ENCODE peak calls at places on chromosomes 2 and 18, in six cellular contexts. Z is 8988T; H is cardiac fibroblast; J is activated CD4-positive, alpha-beta T cell treated with anti-CD3 and anti-CD28 coated beads for 36 hours; F is T follicular helper cell; P is NCI-H1417. I is an unnamed sample.

GRCh38 chr2:68127358-68128242 is 30.1 kb upstream of the PNO1 start:
- DNase-seq in Z (no peak), H (no peak), J (no peak), F (no peak), P (no peak), I (no peak)

GRCh38 chr18:8242306-8242705 is 366.9 kb upstream of the RAB12 start:
- DNase-seq in Z (no peak), H (no peak), J (no peak), F (no peak), P (no peak), I (no peak)

GRCh38 chr2:208782097-208782496 is 375.5 kb downstream of the PTH2R start:
- DNase-seq in Z (no peak), H (no peak), J (no peak), F (no peak), P (no peak), I (no peak)

GRCh38 chr2:146317959-146318358 is 1526.9 kb upstream of the ACVR2A start:
- DNase-seq in Z (no peak), H (peak; percentile 58), J (no peak), F (no peak), P (no peak), I (no peak)

GRCh38 chr2:31337860-31338259 is 76.7 kb downstream of the XDH start:
- DNase-seq in Z (peak; percentile 24), H (peak; percentile 43), J (no peak), F (no peak), P (no peak), I (no peak)

GRCh38 chr2:223591596-223591995 is 10.6 kb downstream of the SCG2 start:
- DNase-seq in Z (no peak), H (no peak), J (no peak), F (no peak), P (peak; percentile 15), I (no peak)

GRCh38 chr2:101251844-101252407 is 760 bp upstream of the CNOT11 start:
- DNase-seq in Z (no peak), H (no peak), J (peak; percentile 36), F (peak; percentile 37), P (peak; percentile 63), I (no peak)

GRCh38 chr2:219186754-219187456 is 8.8 kb downstream of the RETREG2 start:
- DNase-seq in Z (no peak), H (no peak), J (peak; percentile 67), F (no peak), P (no peak), I (no peak)

GRCh38 chr2:127901339-127902072 is 15.8 kb upstream of the AMMECR1L start:
- DNase-seq in Z (no peak), H (peak; percentile 75), J (no peak), F (no peak), P (no peak), I (no peak)

GRCh38 chr18:23964282-23965238 is 50.0 kb upstream of the TTC39C start:
- DNase-seq in Z (no peak), H (no peak), J (peak; percentile 64), F (peak; percentile 37), P (no peak), I (peak; percentile 20)

GRCh38 chr18:41324020-41324791 is 630.8 kb upstream of the PIK3C3 start:
- DNase-seq in Z (no peak), H (no peak), J (no peak), F (no peak), P (no peak), I (no peak)

GRCh38 chr2:108403494-108403893 is 25.7 kb downstream of the SULT1C4 start:
- DNase-seq in Z (no peak), H (peak; percentile 7), J (no peak), F (no peak), P (no peak), I (no peak)

GRCh38 chr18:26792661-26793060 is 72.8 kb downstream of the AQP4 start:
- DNase-seq in Z (no peak), H (peak; percentile 53), J (no peak), F (no peak), P (no peak), I (no peak)

I was measured in T47D.